ENCODE peak calls at places on chromosomes 4 and X, in eight cellular contexts. K, U, L, O, H, Y, C and Q are unnamed samples.
A peak's percentile ranks its signal among the peaks of the same experiment; 100 is the strongest.

GRCh38 chrX:253451-254297 is 27.5 kb upstream of the PLCXD1 start:
- DNase-seq in K (no peak), U (no peak), L (peak; percentile 69), O (no peak), H (no peak), Y (no peak), C (no peak), Q (no peak)

GRCh38 chrX:42443267-42443666 is 334.7 kb downstream of the PPP1R2C start:
- DNase-seq in K (no peak), U (no peak), L (no peak), O (no peak), H (no peak), Y (no peak), C (no peak), Q (no peak)

GRCh38 chr4:8832130-8832930 is 39.3 kb downstream of the HMX1 start:
- DNase-seq in K (no peak), U (no peak), L (peak; percentile 60), O (no peak), H (peak; percentile 1), Y (no peak), C (no peak), Q (no peak)

GRCh38 chrX:2266445-2267349 is 234.1 kb downstream of the DHRSX start:
- DNase-seq in K (no peak), U (no peak), L (no peak), O (no peak), H (no peak), Y (no peak), C (no peak), Q (no peak)

GRCh38 chr4:132065940-132066495 is 1083.1 kb upstream of the PCDH10 start:
- DNase-seq in K (no peak), U (no peak), L (no peak), O (no peak), H (no peak), Y (no peak), C (no peak), Q (no peak)

GRCh38 chrX:72382199-72382590 is 76.5 kb upstream of the CITED1 start:
- DNase-seq in K (no peak), U (no peak), L (no peak), O (no peak), H (no peak), Y (no peak), C (peak; percentile 65), Q (no peak)

GRCh38 chrX:1824855-1825254 is 210.0 kb downstream of the ASMT start:
- DNase-seq in K (no peak), U (no peak), L (no peak), O (no peak), H (no peak), Y (no peak), C (no peak), Q (no peak)

GRCh38 chr4:80078361-80079092 is 5.5 kb upstream of the ANTXR2 start:
- DNase-seq in K (no peak), U (no peak), L (no peak), O (no peak), H (no peak), Y (no peak), C (peak; percentile 33), Q (no peak)

GRCh38 chrX:21479695-21480280 is 105.6 kb downstream of the CNKSR2 start:
- DNase-seq in K (peak; percentile 11), U (peak; percentile 18), L (no peak), O (peak; percentile 23), H (no peak), Y (peak; percentile 36), C (peak; percentile 67), Q (no peak)

GRCh38 chr4:154562697-154563254 is at the start of gene FGB:
- DNase-seq in K (no peak), U (no peak), L (no peak), O (no peak), H (no peak), Y (no peak), C (no peak), Q (no peak)

GRCh38 chr4:129179276-129179675 is 83.3 kb downstream of the C4orf33 start:
- DNase-seq in K (no peak), U (no peak), L (no peak), O (no peak), H (no peak), Y (no peak), C (no peak), Q (no peak)

GRCh38 chrX:112935029-112935428 is 94.4 kb upstream of the AMOT start:
- DNase-seq in K (no peak), U (no peak), L (no peak), O (no peak), H (no peak), Y (no peak), C (no peak), Q (no peak)

GRCh38 chr4:147163311-147163710 is 217.6 kb upstream of the TTC29 start:
- DNase-seq in K (no peak), U (no peak), L (no peak), O (no peak), H (no peak), Y (no peak), C (no peak), Q (no peak)

GRCh38 chr4:174217273-174218126 is 66.0 kb downstream of the FBXO8 start:
- DNase-seq in K (peak; percentile 45), U (peak; percentile 31), L (no peak), O (no peak), H (no peak), Y (no peak), C (peak; percentile 39), Q (no peak)

GRCh38 chrX:38986586-38986985 is 185.3 kb downstream of the MID1IP1 start:
- DNase-seq in K (no peak), U (no peak), L (no peak), O (no peak), H (no peak), Y (no peak), C (no peak), Q (no peak)

GRCh38 chr4:181538435-181538834 is 704.8 kb upstream of the TENM3 start:
- DNase-seq in K (no peak), U (no peak), L (no peak), O (no peak), H (peak; percentile 13), Y (no peak), C (no peak), Q (no peak)

GRCh38 chr4:146371812-146372211 is 149.9 kb downstream of the SLC10A7 start:
- DNase-seq in K (no peak), U (no peak), L (no peak), O (no peak), H (no peak), Y (no peak), C (no peak), Q (no peak)

GRCh38 chr4:16642897-16643296 is 255.5 kb downstream of the LDB2 start:
- DNase-seq in K (no peak), U (no peak), L (no peak), O (no peak), H (no peak), Y (no peak), C (no peak), Q (no peak)
- TF ChIP-seq CTCF in K (no peak), U (peak; percentile 17), L (no peak), O (no peak), H (no peak), Y (no peak), C (no peak), Q (no peak)

DNA sequence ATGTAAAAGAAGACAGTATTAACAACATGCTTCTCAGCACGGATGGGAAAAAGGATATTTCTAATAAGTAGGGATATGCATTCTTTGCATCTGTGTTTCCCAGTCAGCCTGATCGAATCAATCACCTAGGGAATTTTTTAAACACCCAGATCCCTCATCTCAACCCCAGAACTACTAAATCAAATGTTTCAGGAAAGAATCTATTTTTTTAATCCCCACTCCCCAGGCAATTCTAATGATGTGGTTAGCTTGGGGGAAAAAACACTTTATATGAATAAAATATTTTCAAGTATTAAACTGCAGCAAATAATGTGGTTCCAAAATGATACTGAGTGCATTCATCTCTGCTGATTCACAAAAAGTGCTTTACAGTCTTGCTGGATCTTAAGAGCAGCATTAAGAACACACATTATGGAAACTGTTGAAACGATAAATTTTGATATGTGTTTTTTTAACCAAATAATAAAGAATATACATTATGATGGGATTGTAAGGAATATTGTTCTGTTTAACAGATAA is 68.7 kb upstream of the GUCY1A1 start:
- DNase-seq in K (no peak), U (no peak), L (no peak), O (no peak), H (no peak), Y (no peak), C (no peak), Q (no peak)
- TF ChIP-seq CTCF in K (no peak), U (no peak), L (no peak), O (no peak), H (no peak), Y (no peak), C (no peak), Q (no peak)

GRCh38 chr4:72629540-72629939 is 60.5 kb upstream of the ADAMTS3 start:
- DNase-seq in K (no peak), U (peak; percentile 1), L (no peak), O (no peak), H (no peak), Y (no peak), C (peak; percentile 40), Q (no peak)

GRCh38 chr4:72631296-72631695 is 62.3 kb upstream of the ADAMTS3 start:
- DNase-seq in K (no peak), U (peak; percentile 53), L (no peak), O (no peak), H (no peak), Y (peak; percentile 89), C (no peak), Q (no peak)
- TF ChIP-seq CTCF in K (no peak), U (no peak), L (no peak), O (no peak), H (no peak), Y (no peak), C (no peak), Q (no peak)

GRCh38 chr4:91114386-91114785 is 987.2 kb downstream of the CCSER1 start:
- DNase-seq in K (no peak), U (no peak), L (no peak), O (no peak), H (no peak), Y (no peak), C (no peak), Q (no peak)

GRCh38 chr4:91111556-91111955 is 984.4 kb downstream of the CCSER1 start:
- DNase-seq in K (no peak), U (no peak), L (no peak), O (no peak), H (no peak), Y (no peak), C (no peak), Q (no peak)

GRCh38 chr4:91116861-91117260 is 989.7 kb downstream of the CCSER1 start:
- DNase-seq in K (no peak), U (no peak), L (no peak), O (peak; percentile 7), H (no peak), Y (no peak), C (peak; percentile 11), Q (no peak)

GRCh38 chr4:91108751-91109150 is 981.6 kb downstream of the CCSER1 start:
- DNase-seq in K (no peak), U (no peak), L (no peak), O (no peak), H (no peak), Y (no peak), C (no peak), Q (no peak)

DNA sequence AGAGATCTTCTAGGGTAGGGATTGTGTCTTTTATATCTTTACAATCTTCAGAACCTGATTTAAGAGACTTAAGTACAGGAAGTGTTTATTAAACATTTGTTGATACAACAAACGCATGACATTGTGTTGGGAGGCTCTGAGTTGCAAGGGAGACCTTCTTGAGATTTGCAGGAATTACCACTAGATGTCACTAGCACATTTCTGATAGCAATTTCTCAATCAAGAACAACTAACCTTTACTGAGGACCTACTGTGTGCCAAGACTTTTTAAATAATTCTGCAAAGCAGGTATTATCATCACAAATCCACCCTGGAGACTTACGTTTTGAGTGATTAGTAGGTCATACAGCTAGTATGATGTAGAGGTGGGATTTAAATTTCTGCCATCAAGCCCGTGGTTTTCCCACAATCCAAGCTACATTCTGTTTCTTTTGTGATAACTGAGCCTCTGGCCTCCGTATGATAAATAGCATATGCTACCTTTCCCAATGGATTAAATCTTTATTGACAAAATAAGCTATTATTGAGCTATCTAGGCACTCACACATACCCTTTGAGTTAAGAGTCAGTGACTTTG is 986.0 kb downstream of the CCSER1 start:
- DNase-seq in K (no peak), U (no peak), L (no peak), O (peak; percentile 23), H (no peak), Y (peak; percentile 4), C (peak; percentile 40), Q (no peak)
- TF ChIP-seq CTCF in K (peak; percentile 71), U (peak; percentile 20), L (no peak), O (peak; percentile 69), H (peak; percentile 21), Y (peak; percentile 60), C (peak; percentile 40), Q (no peak)